ENCODE peak calls at places on chromosome 14, in eight cellular contexts. One of them, this sample, is unnamed. For H3K27me3, the result is how much of the 10 kb centered on the place peaks cover.

GRCh38 chr14:63707216-63707615 is 20.6 kb downstream of the SGPP1 start:
- DNase-seq in GM23248: no peak
- DNase-seq in HCT116: no peak
- DNase-seq in PC-3: no peak
- DNase-seq in hepatocyte: no peak
- DNase-seq in GM23338: no peak
- DNase-seq in MM.1S: no peak
- DNase-seq in SK-N-SH: no peak
- DNase-seq in this sample: no peak

GRCh38 chr14:60217713-60218112 is 31.3 kb upstream of the PPM1A start:
- DNase-seq in GM23248: no peak
- DNase-seq in HCT116: no peak
- DNase-seq in PC-3: no peak
- DNase-seq in hepatocyte: no peak
- DNase-seq in GM23338: no peak
- DNase-seq in MM.1S: no peak
- DNase-seq in SK-N-SH: no peak
- DNase-seq in this sample: no peak

GRCh38 chr14:35814371-35815005 is 5.4 kb upstream of the RALGAPA1 start:
- DNase-seq in GM23248: peak
- DNase-seq in HCT116: peak
- DNase-seq in PC-3: peak
- DNase-seq in hepatocyte: peak
- DNase-seq in GM23338: peak
- DNase-seq in MM.1S: peak
- DNase-seq in SK-N-SH: peak
- DNase-seq in this sample: peak

GRCh38 chr14:58770501-58770982 is 132.8 kb downstream of the DACT1 start:
- DNase-seq in GM23248: no peak
- DNase-seq in HCT116: no peak
- DNase-seq in PC-3: no peak
- DNase-seq in hepatocyte: no peak
- DNase-seq in GM23338: no peak
- DNase-seq in MM.1S: no peak
- DNase-seq in SK-N-SH: no peak
- DNase-seq in this sample: no peak

GRCh38 chr14:43031598-43031997 is 1424.9 kb downstream of the LRFN5 start:
- DNase-seq in GM23248: no peak
- DNase-seq in HCT116: no peak
- DNase-seq in PC-3: peak
- DNase-seq in hepatocyte: no peak
- DNase-seq in GM23338: no peak
- DNase-seq in MM.1S: no peak
- DNase-seq in SK-N-SH: no peak
- DNase-seq in this sample: no peak

GRCh38 chr14:26370118-26370517 is 227.7 kb downstream of the NOVA1 start:
- DNase-seq in GM23248: no peak
- DNase-seq in HCT116: no peak
- DNase-seq in PC-3: no peak
- DNase-seq in hepatocyte: peak
- DNase-seq in GM23338: no peak
- DNase-seq in MM.1S: no peak
- DNase-seq in SK-N-SH: no peak
- DNase-seq in this sample: peak

GRCh38 chr14:89617471-89618291 is 200.6 kb upstream of the FOXN3 start:
- DNase-seq in GM23248: peak
- DNase-seq in HCT116: no peak
- DNase-seq in PC-3: peak
- DNase-seq in hepatocyte: peak
- DNase-seq in GM23338: peak
- DNase-seq in MM.1S: peak
- DNase-seq in SK-N-SH: peak
- DNase-seq in this sample: peak

GRCh38 chr14:31266437-31267331 is 59.1 kb upstream of the HECTD1 start:
- DNase-seq in GM23248: no peak
- DNase-seq in HCT116: no peak
- DNase-seq in PC-3: no peak
- DNase-seq in hepatocyte: no peak
- DNase-seq in GM23338: no peak
- DNase-seq in MM.1S: no peak
- DNase-seq in SK-N-SH: no peak
- DNase-seq in this sample: no peak

GRCh38 chr14:103279129-103280025 is 54.7 kb upstream of the EIF5 start:
- DNase-seq in GM23248: peak
- DNase-seq in HCT116: no peak
- DNase-seq in PC-3: no peak
- DNase-seq in hepatocyte: no peak
- DNase-seq in GM23338: peak
- DNase-seq in MM.1S: no peak
- DNase-seq in SK-N-SH: peak
- DNase-seq in this sample: peak

GRCh38 chr14:93160353-93160801 is 24.3 kb downstream of the MOAP1 start:
- DNase-seq in GM23248: peak
- DNase-seq in HCT116: peak
- DNase-seq in PC-3: peak
- DNase-seq in hepatocyte: peak
- DNase-seq in GM23338: peak
- DNase-seq in MM.1S: no peak
- DNase-seq in SK-N-SH: peak
- DNase-seq in this sample: peak

GRCh38 chr14:68097727-68098126 is 278.1 kb downstream of the RAD51B start:
- DNase-seq in GM23248: no peak
- DNase-seq in HCT116: no peak
- DNase-seq in PC-3: no peak
- DNase-seq in hepatocyte: no peak
- DNase-seq in GM23338: no peak
- DNase-seq in MM.1S: no peak
- DNase-seq in SK-N-SH: no peak
- DNase-seq in this sample: no peak

GRCh38 chr14:35879654-35880249 is 53.6 kb downstream of the BRMS1L start:
- DNase-seq in GM23248: peak
- DNase-seq in HCT116: peak
- DNase-seq in PC-3: peak
- DNase-seq in hepatocyte: no peak
- DNase-seq in GM23338: peak
- DNase-seq in MM.1S: no peak
- DNase-seq in SK-N-SH: peak
- DNase-seq in this sample: peak

GRCh38 chr14:32933943-32934890 is 4.5 kb upstream of the NPAS3 start:
- DNase-seq in GM23248: peak
- DNase-seq in HCT116: no peak
- DNase-seq in PC-3: peak
- DNase-seq in hepatocyte: peak
- DNase-seq in GM23338: peak
- DNase-seq in MM.1S: no peak
- DNase-seq in SK-N-SH: peak
- DNase-seq in this sample: peak
- H3K27me3 ChIP-seq in GM23248: half or more
- H3K27me3 ChIP-seq in HCT116: under half
- H3K27me3 ChIP-seq in PC-3: half or more
- H3K27me3 ChIP-seq in hepatocyte: half or more
- H3K27me3 ChIP-seq in GM23338: half or more
- H3K27me3 ChIP-seq in MM.1S: under half
- H3K27me3 ChIP-seq in SK-N-SH: under half
- H3K27me3 ChIP-seq in this sample: half or more

GRCh38 chr14:97407701-97408407 is 610.7 kb downstream of the VRK1 start:
- DNase-seq in GM23248: no peak
- DNase-seq in HCT116: no peak
- DNase-seq in PC-3: no peak
- DNase-seq in hepatocyte: no peak
- DNase-seq in GM23338: peak
- DNase-seq in MM.1S: no peak
- DNase-seq in SK-N-SH: no peak
- DNase-seq in this sample: no peak
- TF ChIP-seq EZH2phosphoT487 in GM23248: no peak
- TF ChIP-seq EZH2phosphoT487 in HCT116: no peak
- TF ChIP-seq EZH2phosphoT487 in PC-3: no peak
- TF ChIP-seq EZH2phosphoT487 in hepatocyte: no peak
- TF ChIP-seq EZH2phosphoT487 in GM23338: no peak
- TF ChIP-seq EZH2phosphoT487 in MM.1S: no peak
- TF ChIP-seq EZH2phosphoT487 in SK-N-SH: no peak
- TF ChIP-seq EZH2phosphoT487 in this sample: no peak

GRCh38 chr14:104926619-104927431 is 2.1 kb downstream of the PLD4 start:
- DNase-seq in GM23248: no peak
- DNase-seq in HCT116: no peak
- DNase-seq in PC-3: no peak
- DNase-seq in hepatocyte: no peak
- DNase-seq in GM23338: peak
- DNase-seq in MM.1S: peak
- DNase-seq in SK-N-SH: no peak
- DNase-seq in this sample: no peak

GRCh38 chr14:104923596-104924420 is 871 bp upstream of the PLD4 start:
- DNase-seq in GM23248: no peak
- DNase-seq in HCT116: no peak
- DNase-seq in PC-3: no peak
- DNase-seq in hepatocyte: no peak
- DNase-seq in GM23338: no peak
- DNase-seq in MM.1S: no peak
- DNase-seq in SK-N-SH: no peak
- DNase-seq in this sample: no peak

GRCh38 chr14:104924421-104925213 is at the start of gene PLD4:
- DNase-seq in GM23248: no peak
- DNase-seq in HCT116: no peak
- DNase-seq in PC-3: no peak
- DNase-seq in hepatocyte: no peak
- DNase-seq in GM23338: no peak
- DNase-seq in MM.1S: no peak
- DNase-seq in SK-N-SH: no peak
- DNase-seq in this sample: no peak

GRCh38 chr14:104925941-104926609 is 1.4 kb downstream of the PLD4 start:
- DNase-seq in GM23248: no peak
- DNase-seq in HCT116: no peak
- DNase-seq in PC-3: no peak
- DNase-seq in hepatocyte: no peak
- DNase-seq in GM23338: no peak
- DNase-seq in MM.1S: peak
- DNase-seq in SK-N-SH: no peak
- DNase-seq in this sample: no peak

GRCh38 chr14:104925214-104925899 is 678 bp downstream of the PLD4 start:
- DNase-seq in GM23248: no peak
- DNase-seq in HCT116: no peak
- DNase-seq in PC-3: no peak
- DNase-seq in hepatocyte: no peak
- DNase-seq in GM23338: no peak
- DNase-seq in MM.1S: no peak
- DNase-seq in SK-N-SH: no peak
- DNase-seq in this sample: no peak
- H3K27ac ChIP-seq in GM23248: no peak
- H3K27ac ChIP-seq in HCT116: no peak
- H3K27ac ChIP-seq in PC-3: no peak
- H3K27ac ChIP-seq in hepatocyte: no peak
- H3K27ac ChIP-seq in GM23338: no peak
- H3K27ac ChIP-seq in MM.1S: no peak
- H3K27ac ChIP-seq in SK-N-SH: no peak
- H3K27ac ChIP-seq in this sample: no peak

GRCh38 chr14:105525326-105525725 is 1.1 kb upstream of the TMEM121 start:
- DNase-seq in GM23248: no peak
- DNase-seq in HCT116: no peak
- DNase-seq in PC-3: no peak
- DNase-seq in hepatocyte: no peak
- DNase-seq in GM23338: no peak
- DNase-seq in MM.1S: no peak
- DNase-seq in SK-N-SH: no peak
- DNase-seq in this sample: no peak
- H3K27me3 ChIP-seq in GM23248: under half
- H3K27me3 ChIP-seq in HCT116: under half
- H3K27me3 ChIP-seq in PC-3: under half
- H3K27me3 ChIP-seq in hepatocyte: under half
- H3K27me3 ChIP-seq in GM23338: under half
- H3K27me3 ChIP-seq in MM.1S: half or more
- H3K27me3 ChIP-seq in SK-N-SH: under half
- H3K27me3 ChIP-seq in this sample: half or more

GRCh38 chr14:98951521-98952152 is 320.4 kb downstream of the BCL11B start:
- DNase-seq in GM23248: no peak
- DNase-seq in HCT116: no peak
- DNase-seq in PC-3: no peak
- DNase-seq in hepatocyte: no peak
- DNase-seq in GM23338: no peak
- DNase-seq in MM.1S: no peak
- DNase-seq in SK-N-SH: no peak
- DNase-seq in this sample: no peak

GRCh38 chr14:98954347-98955000 is 317.5 kb downstream of the BCL11B start:
- DNase-seq in GM23248: no peak
- DNase-seq in HCT116: no peak
- DNase-seq in PC-3: no peak
- DNase-seq in hepatocyte: no peak
- DNase-seq in GM23338: no peak
- DNase-seq in MM.1S: no peak
- DNase-seq in SK-N-SH: no peak
- DNase-seq in this sample: no peak

GRCh38 chr14:98953544-98954346 is 318.3 kb downstream of the BCL11B start:
- DNase-seq in GM23248: peak
- DNase-seq in HCT116: no peak
- DNase-seq in PC-3: no peak
- DNase-seq in hepatocyte: peak
- DNase-seq in GM23338: no peak
- DNase-seq in MM.1S: no peak
- DNase-seq in SK-N-SH: no peak
- DNase-seq in this sample: no peak

GRCh38 chr14:98951031-98951430 is 321.0 kb downstream of the BCL11B start:
- DNase-seq in GM23248: no peak
- DNase-seq in HCT116: no peak
- DNase-seq in PC-3: no peak
- DNase-seq in hepatocyte: no peak
- DNase-seq in GM23338: no peak
- DNase-seq in MM.1S: no peak
- DNase-seq in SK-N-SH: no peak
- DNase-seq in this sample: no peak

GRCh38 chr14:98952595-98953325 is 319.2 kb downstream of the BCL11B start:
- DNase-seq in GM23248: peak
- DNase-seq in HCT116: peak
- DNase-seq in PC-3: peak
- DNase-seq in hepatocyte: no peak
- DNase-seq in GM23338: no peak
- DNase-seq in MM.1S: no peak
- DNase-seq in SK-N-SH: no peak
- DNase-seq in this sample: no peak
- TF ChIP-seq EZH2phosphoT487 in GM23248: no peak
- TF ChIP-seq EZH2phosphoT487 in HCT116: no peak
- TF ChIP-seq EZH2phosphoT487 in PC-3: no peak
- TF ChIP-seq EZH2phosphoT487 in hepatocyte: no peak
- TF ChIP-seq EZH2phosphoT487 in GM23338: no peak
- TF ChIP-seq EZH2phosphoT487 in MM.1S: no peak
- TF ChIP-seq EZH2phosphoT487 in SK-N-SH: no peak
- TF ChIP-seq EZH2phosphoT487 in this sample: no peak

GRCh38 chr14:69316449-69317391 is 56.8 kb downstream of the GALNT16 start:
- DNase-seq in GM23248: peak
- DNase-seq in HCT116: no peak
- DNase-seq in PC-3: peak
- DNase-seq in hepatocyte: peak
- DNase-seq in GM23338: no peak
- DNase-seq in MM.1S: no peak
- DNase-seq in SK-N-SH: no peak
- DNase-seq in this sample: no peak
- H3K27ac ChIP-seq in GM23248: peak
- H3K27ac ChIP-seq in HCT116: no peak
- H3K27ac ChIP-seq in PC-3: peak
- H3K27ac ChIP-seq in hepatocyte: no peak
- H3K27ac ChIP-seq in GM23338: no peak
- H3K27ac ChIP-seq in MM.1S: no peak
- H3K27ac ChIP-seq in SK-N-SH: peak
- H3K27ac ChIP-seq in this sample: no peak

GRCh38 chr14:22978873-22979671 is 3.3 kb downstream of the AJUBA start:
- DNase-seq in GM23248: no peak
- DNase-seq in HCT116: no peak
- DNase-seq in PC-3: peak
- DNase-seq in hepatocyte: peak
- DNase-seq in GM23338: no peak
- DNase-seq in MM.1S: no peak
- DNase-seq in SK-N-SH: no peak
- DNase-seq in this sample: no peak
- H3K27me3 ChIP-seq in GM23248: under half
- H3K27me3 ChIP-seq in HCT116: under half
- H3K27me3 ChIP-seq in PC-3: under half
- H3K27me3 ChIP-seq in hepatocyte: under half
- H3K27me3 ChIP-seq in GM23338: under half
- H3K27me3 ChIP-seq in MM.1S: under half
- H3K27me3 ChIP-seq in SK-N-SH: under half
- H3K27me3 ChIP-seq in this sample: under half